ENCODE peak calls at places on chromosomes 5 and 9, in nine cellular contexts. T is neuronal stem cell, M is PC-3, W is HCT116, E is H9, H is MM.1S, G is PC-9, S is neural progenitor cell, J is astrocyte. C is an unnamed sample.

GRCh38 chr5:54457094-54457531 is 1.6 kb downstream of the HSPB3 start:
- DNase-seq in G (no peak), J (peak), E (no peak), W (no peak), T (no peak), M (no peak), S (no peak), H (no peak), C (no peak)

GRCh38 chr5:135451581-135452360 is at the start of gene TIFAB:
- DNase-seq in S (no peak), T (no peak), M (no peak), G (no peak), J (no peak), E (no peak), H (no peak), W (no peak), C (no peak)

GRCh38 chr5:147160923-147161663 is 73.7 kb upstream of the STK32A start:
- DNase-seq in W (no peak), S (no peak), M (no peak), E (no peak), T (no peak), J (peak), G (no peak), H (no peak), C (no peak)

GRCh38 chr9:119758241-119758640 is 389.0 kb upstream of the BRINP1 start:
- DNase-seq in T (no peak), J (no peak), H (no peak), W (no peak), E (no peak), M (no peak), G (no peak), S (no peak), C (no peak)

GRCh38 chr9:13083973-13084528 is 195.4 kb downstream of the MPDZ start:
- DNase-seq in G (peak), M (peak), S (no peak), E (no peak), J (peak), T (no peak), W (no peak), H (no peak), C (no peak)

GRCh38 chr5:106140101-106140500 is 1530.6 kb downstream of the EFNA5 start:
- DNase-seq in T (no peak), M (no peak), S (no peak), E (no peak), W (no peak), H (no peak), J (peak), G (no peak), C (no peak)

GRCh38 chr5:85441138-85441537 is 1056.5 kb upstream of the EDIL3 start:
- DNase-seq in T (no peak), E (no peak), M (no peak), J (no peak), S (no peak), H (no peak), G (no peak), W (no peak), C (no peak)

GRCh38 chr9:127131871-127132270 is 9.4 kb upstream of the ANGPTL2 start:
- DNase-seq in J (peak), T (no peak), E (peak), S (no peak), W (peak), M (peak), G (peak), H (no peak), C (no peak)

GRCh38 chr5:173668910-173669309 is 52.5 kb upstream of the BOD1 start:
- DNase-seq in E (no peak), M (no peak), S (no peak), W (no peak), T (no peak), J (no peak), H (no peak), G (no peak), C (no peak)

GRCh38 chr9:122186301-122186700 is 26.6 kb downstream of the MORN5 start:
- DNase-seq in W (no peak), G (no peak), T (no peak), S (peak), M (no peak), H (no peak), J (no peak), E (no peak), C (no peak)

GRCh38 chr9:103802068-103802467 is 292.0 kb upstream of the SMC2 start:
- DNase-seq in H (no peak), M (no peak), G (no peak), W (no peak), J (peak), S (no peak), E (no peak), T (no peak), C (no peak)

GRCh38 chr5:72656756-72657513 is 149.7 kb upstream of the ZNF366 start:
- DNase-seq in T (no peak), W (no peak), G (no peak), J (no peak), H (no peak), S (no peak), M (no peak), E (no peak), C (no peak)

GRCh38 chr9:138118601-138119071 is 241.1 kb downstream of the CACNA1B start:
- DNase-seq in E (peak), J (no peak), H (no peak), T (no peak), W (no peak), G (no peak), S (no peak), M (no peak), C (no peak)

GRCh38 chr9:86946712-86947145 is 577 bp downstream of the GAS1 start:
- DNase-seq in M (no peak), T (no peak), J (peak), E (peak), W (no peak), H (peak), S (no peak), G (peak), C (peak)

GRCh38 chr5:131747180-131748105 is 49.4 kb downstream of the FNIP1 start:
- DNase-seq in W (no peak), T (no peak), G (no peak), E (no peak), M (peak), J (peak), H (no peak), S (no peak), C (no peak)

GRCh38 chr9:128341435-128341849 is 1.1 kb downstream of the SLC27A4 start:
- DNase-seq in G (peak), J (peak), E (peak), M (peak), T (no peak), W (peak), S (peak), H (peak), C (peak)

GRCh38 chr5:111853748-111854147 is 96.8 kb upstream of the NREP start:
- DNase-seq in E (no peak), W (no peak), M (no peak), J (no peak), S (no peak), T (no peak), H (no peak), G (no peak), C (no peak)
- H2AFZ ChIP-seq in E (no peak), W (no peak), M (no peak), J (no peak), S (peak), T (no peak), H (no peak), G (no peak), C (no peak)

DNA sequence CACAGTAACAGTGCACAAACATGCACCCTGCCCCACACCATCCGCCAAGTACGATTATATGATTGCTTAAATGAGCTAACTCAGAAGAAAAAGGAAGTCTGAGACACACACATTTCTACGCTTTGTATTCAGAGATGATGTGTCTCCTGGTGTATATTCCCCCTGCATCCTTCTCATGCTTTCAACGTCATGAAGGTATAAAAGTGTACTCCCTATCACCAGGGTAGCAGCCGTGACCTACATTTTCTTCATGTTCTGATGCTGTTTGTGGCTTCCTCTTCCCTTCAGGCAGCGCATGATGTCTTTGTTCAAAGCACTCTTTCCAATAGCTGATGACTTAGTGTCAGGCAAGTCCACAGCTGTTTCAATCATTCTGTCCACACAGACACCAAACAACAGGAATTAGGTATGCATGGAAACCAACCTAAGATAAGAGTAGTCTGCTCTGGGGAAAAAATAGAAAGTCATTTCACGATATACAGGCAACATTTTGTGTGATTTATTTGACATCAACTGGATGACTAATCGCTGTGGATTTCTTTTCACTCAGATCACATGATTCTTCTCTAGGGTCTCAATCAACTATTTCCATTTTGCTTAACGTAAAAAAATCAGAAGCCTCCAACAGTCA is 269.4 kb upstream of the PTGER4 start:
- DNase-seq in T (no peak), S (no peak), G (peak), W (no peak), H (no peak), E (no peak), M (peak), J (peak), C (no peak)
- H2AFZ ChIP-seq in T (no peak), S (no peak), G (no peak), W (no peak), H (no peak), E (no peak), M (peak), J (peak), C (no peak)

GRCh38 chr5:75234251-75234650 is 2.4 kb downstream of the ANKRD31 start:
- DNase-seq in T (no peak), W (no peak), G (no peak), J (no peak), E (no peak), M (no peak), S (no peak), H (no peak), C (no peak)

GRCh38 chr5:75239681-75240080 is 3.0 kb upstream of the ANKRD31 start:
- DNase-seq in T (no peak), G (peak), M (peak), E (no peak), H (no peak), S (no peak), W (peak), J (peak), C (no peak)

GRCh38 chr5:75236322-75237316 is at the start of gene ANKRD31:
- DNase-seq in E (peak), W (peak), S (peak), J (peak), M (peak), G (peak), T (peak), H (peak), C (peak)

DNA sequence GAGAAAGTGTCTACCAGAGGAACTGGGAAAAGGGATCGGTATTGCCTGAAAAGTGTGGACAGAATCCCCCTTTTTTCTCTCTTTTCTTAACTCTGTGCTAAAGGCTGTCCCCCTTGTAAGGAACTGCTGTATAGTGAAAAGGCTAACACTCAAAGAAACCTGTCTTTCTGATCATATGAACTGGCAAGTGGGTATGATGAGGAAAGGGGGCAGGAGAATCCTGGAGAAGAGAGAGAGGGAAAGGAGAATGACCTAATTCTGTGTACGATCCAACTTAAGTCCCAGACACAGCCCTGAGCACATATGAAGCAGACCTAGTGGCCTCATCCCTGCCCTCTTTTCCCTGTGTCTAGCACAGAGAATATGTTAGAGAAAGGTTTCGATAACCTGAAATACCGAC is 967 bp downstream of the ANKRD31 start:
- DNase-seq in T (no peak), E (no peak), S (no peak), W (no peak), G (no peak), H (no peak), J (no peak), M (no peak), C (peak)
- H2AFZ ChIP-seq in T (peak), E (no peak), S (peak), W (no peak), G (peak), H (peak), J (peak), M (peak), C (peak)

DNA sequence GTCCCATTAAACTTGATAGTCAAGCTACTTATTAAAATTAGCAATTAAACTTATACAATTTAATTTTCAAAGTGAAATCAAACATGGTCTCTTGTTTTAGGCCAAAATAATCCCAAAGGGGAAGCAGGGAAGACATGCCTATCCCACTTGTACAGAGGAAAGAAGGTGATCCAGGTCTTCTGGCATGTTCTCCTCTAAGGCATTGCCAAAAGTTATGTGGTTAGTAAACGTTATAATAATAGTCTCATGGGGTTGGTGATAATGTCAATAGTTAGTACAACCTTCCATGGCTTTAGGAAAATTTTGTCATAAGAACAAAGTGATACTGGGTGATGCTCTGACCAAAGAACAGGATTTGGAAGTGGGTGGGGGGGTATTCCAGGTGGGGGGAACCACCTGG is 52.8 kb downstream of the ROR2 start:
- DNase-seq in W (no peak), T (no peak), E (no peak), G (no peak), M (no peak), S (no peak), J (peak), H (no peak), C (no peak)
- H2AFZ ChIP-seq in W (no peak), T (no peak), E (no peak), G (no peak), M (no peak), S (no peak), J (no peak), H (no peak), C (no peak)